ENCODE peak calls at places on chromosomes 16 and 17, in four cellular contexts. O is HAP-1, T is lower lobe of right lung, C is GM23248. M is an unnamed sample. For H3K4me1, the result is how much of the 10 kb centered on the place peaks cover.

GRCh38 chr17:42005128-42005527 is 12.1 kb downstream of the DNAJC7 start:
- DNase-seq in O (no peak), C (peak), T (no peak), M (no peak)

GRCh38 chr17:6558932-6559752 is 2.8 kb upstream of the PITPNM3 start:
- DNase-seq in O (no peak), C (no peak), T (peak), M (no peak)

GRCh38 chr16:77057161-77057736 is 133.7 kb upstream of the MON1B start:
- DNase-seq in T (no peak), O (no peak), C (no peak), M (peak)

GRCh38 chr17:37743612-37743874 is 1.3 kb downstream of the HNF1B start:
- DNase-seq in C (no peak), O (no peak), T (peak), M (no peak)

GRCh38 chr17:42459983-42460300 is 1.3 kb downstream of the ATP6V0A1 start:
- DNase-seq in O (peak), T (no peak), C (peak), M (peak)

GRCh38 chr16:60945225-60945624 is 1091.0 kb downstream of the CDH8 start:
- DNase-seq in C (no peak), O (peak), T (no peak), M (peak)

GRCh38 chr16:21611178-21611545 is 11.8 kb downstream of the METTL9 start:
- DNase-seq in C (peak), T (no peak), O (no peak), M (no peak)

GRCh38 chr16:53950677-53951076 is 246.7 kb downstream of the FTO start:
- DNase-seq in T (no peak), C (no peak), O (no peak), M (no peak)

GRCh38 chr17:58354541-58355216 is 2.7 kb upstream of the SUPT4H1 start:
- DNase-seq in O (no peak), T (no peak), C (no peak), M (no peak)

GRCh38 chr17:17549732-17550366 is 41.7 kb downstream of the PEMT start:
- DNase-seq in O (no peak), C (no peak), T (no peak), M (no peak)

GRCh38 chr17:37051839-37052238 is 103.1 kb downstream of the AATF start:
- DNase-seq in T (no peak), C (no peak), O (no peak), M (no peak)

GRCh38 chr17:19590912-19591551 is 57.4 kb downstream of the SLC47A1 start:
- DNase-seq in T (no peak), C (no peak), O (peak), M (no peak)

GRCh38 chr16:52861614-52862022 is 191.1 kb downstream of the CHD9NB start:
- DNase-seq in T (no peak), C (peak), O (peak), M (peak)

GRCh38 chr17:75238684-75239191 is 22.7 kb downstream of the GGA3 start:
- DNase-seq in T (no peak), C (peak), O (peak), M (peak)

GRCh38 chr16:47492428-47493357 is 31.6 kb downstream of the PHKB start:
- DNase-seq in C (peak), T (peak), O (peak), M (no peak)

GRCh38 chr16:71467810-71468209 is 5.8 kb upstream of the ZNF23 start:
- DNase-seq in O (no peak), T (no peak), C (peak), M (peak)

GRCh38 chr16:77169650-77170236 is 21.2 kb upstream of the MON1B start:
- DNase-seq in T (no peak), C (peak), O (peak), M (peak)

GRCh38 chr16:57540387-57540786 is 2.1 kb upstream of the ADGRG5 start:
- DNase-seq in O (no peak), C (no peak), T (peak), M (no peak)

GRCh38 chr16:2250652-2251280 is 621 bp downstream of the ECI1 start:
- DNase-seq in T (no peak), O (peak), C (peak), M (peak)

GRCh38 chr16:2484898-2485508 is 10.1 kb downstream of the TBC1D24 start:
- DNase-seq in O (no peak), T (no peak), C (no peak), M (no peak)

GRCh38 chr16:79897444-79898146 is 297.1 kb upstream of the MAF start:
- DNase-seq in O (no peak), T (no peak), C (no peak), M (no peak)

GRCh38 chr17:44970136-44970737 is 2.1 kb upstream of the C1QL1 start:
- DNase-seq in T (no peak), C (peak), O (no peak), M (peak)

GRCh38 chr17:7018331-7018964 is 4.4 kb upstream of the BCL6B start:
- DNase-seq in O (no peak), C (peak), T (no peak), M (no peak)

GRCh38 chr17:17474341-17474740 is 2.5 kb upstream of the MED9 start:
- DNase-seq in O (no peak), T (no peak), C (no peak), M (no peak)

GRCh38 chr17:79834575-79835469 is 4.4 kb downstream of the CBX4 start:
- DNase-seq in T (peak), C (no peak), O (no peak), M (no peak)

GRCh38 chr16:20799599-20799998 is 6.7 kb downstream of the ERI2 start:
- DNase-seq in O (peak), C (peak), T (no peak), M (no peak)

GRCh38 chr16:49700928-49701685 is 154.8 kb downstream of the ZNF423 start:
- DNase-seq in C (no peak), O (peak), T (no peak), M (peak)

GRCh38 chr17:48594412-48595106 is 980 bp upstream of the HOXB5 start:
- DNase-seq in C (no peak), O (no peak), T (no peak), M (no peak)

GRCh38 chr16:84341533-84342295 is 26.6 kb upstream of the ATP2C2 start:
- DNase-seq in C (no peak), O (no peak), T (no peak), M (no peak)

GRCh38 chr16:65769776-65770438 is 596.6 kb upstream of the CDH5 start:
- DNase-seq in T (no peak), C (no peak), O (no peak), M (peak)

GRCh38 chr16:87839542-87840461 is 29.5 kb downstream of the SLC7A5 start:
- DNase-seq in O (no peak), T (no peak), C (no peak), M (no peak)

GRCh38 chr16:86217001-86217890 is 293.1 kb upstream of the FOXF1 start:
- DNase-seq in C (no peak), O (no peak), T (no peak), M (no peak)

GRCh38 chr16:86215233-86215978 is 294.9 kb upstream of the FOXF1 start:
- DNase-seq in T (no peak), O (no peak), C (no peak), M (no peak)

GRCh38 chr16:86216591-86216990 is 293.7 kb upstream of the FOXF1 start:
- DNase-seq in O (no peak), C (no peak), T (no peak), M (no peak)

GRCh38 chr16:86214326-86215232 is 295.7 kb upstream of the FOXF1 start:
- DNase-seq in O (no peak), C (no peak), T (no peak), M (no peak)

DNA sequence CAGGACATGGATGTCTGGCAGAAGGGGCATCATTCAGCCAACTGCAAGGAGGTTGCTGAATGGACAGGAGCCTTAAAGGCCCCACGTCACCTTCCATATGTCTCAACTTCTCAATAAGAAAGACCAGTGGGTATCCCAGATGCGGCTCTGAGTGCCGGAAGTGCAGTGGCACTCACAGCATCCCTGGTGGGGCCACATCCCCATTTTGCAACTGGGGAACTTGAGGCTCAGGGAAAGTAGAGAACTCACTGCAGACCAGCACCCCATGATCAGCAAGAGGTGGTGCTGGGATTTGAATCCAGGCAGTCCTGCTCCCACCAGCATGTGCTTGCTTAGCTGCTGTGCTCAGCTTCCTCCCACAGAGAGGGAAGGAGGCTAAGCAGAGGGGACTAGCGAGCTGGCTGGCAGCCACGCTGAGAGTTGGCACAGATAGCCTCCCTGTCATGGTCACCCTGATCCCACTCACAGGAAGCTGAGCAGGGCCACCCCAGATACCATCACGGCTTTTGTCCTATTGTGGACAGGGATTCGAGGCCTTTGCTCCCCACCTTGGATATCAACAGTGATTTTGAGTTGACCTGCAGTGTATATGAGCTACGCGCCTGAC is 294.2 kb upstream of the FOXF1 start:
- DNase-seq in T (no peak), C (no peak), O (no peak), M (no peak)
- H3K4me1 ChIP-seq in T (under half), C (under half), O (under half), M (under half)

DNA sequence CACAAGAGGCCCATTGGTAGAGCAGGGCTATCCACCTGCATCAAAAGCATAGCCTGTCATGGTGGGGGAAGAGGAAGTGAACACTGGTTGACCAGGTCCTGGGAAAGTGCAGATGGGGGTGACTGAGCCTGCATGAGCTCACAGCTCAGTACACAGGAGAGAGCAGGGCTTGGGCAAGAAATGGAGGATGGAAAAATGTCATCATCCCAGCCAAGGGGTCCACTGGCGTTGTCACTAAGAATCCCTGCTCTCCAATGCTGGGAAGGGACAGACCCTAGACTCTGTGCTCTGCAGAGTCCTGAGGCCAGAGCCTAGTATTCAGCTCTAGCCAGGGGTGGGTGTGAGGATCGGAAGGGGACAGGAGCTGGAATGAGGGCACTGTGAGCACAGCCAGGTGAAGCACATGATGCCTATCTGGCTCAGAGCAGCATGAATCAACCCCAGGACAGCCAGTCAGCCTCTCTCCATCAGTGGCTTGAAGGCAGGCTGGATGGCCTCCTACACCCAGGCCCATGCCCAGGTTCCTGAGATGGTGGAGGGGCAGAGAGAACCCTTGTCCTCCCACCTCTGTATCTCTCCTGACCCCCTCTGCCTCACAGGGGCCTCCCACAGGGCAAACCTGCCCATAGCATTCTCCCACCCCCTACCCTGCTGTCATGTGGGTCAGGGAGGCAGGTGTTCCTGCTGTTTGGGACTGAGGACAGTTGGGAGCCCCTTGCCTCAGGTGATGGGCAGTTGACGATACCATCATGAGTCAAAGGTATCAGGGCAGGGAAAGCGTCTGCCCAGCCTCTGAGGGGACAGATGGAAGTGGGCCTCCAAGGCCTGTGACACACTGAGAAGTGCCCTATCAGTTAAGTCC is 13.8 kb upstream of the CTCF start:
- DNase-seq in C (peak), O (no peak), T (peak), M (no peak)
- H3K4me1 ChIP-seq in C (under half), O (under half), T (half or more), M (under half)

GRCh38 chr16:30065112-30065942 is at the start of gene ALDOA:
- DNase-seq in T (peak), C (peak), O (peak), M (peak)

GRCh38 chr16:30068333-30068732 is 2.8 kb downstream of the ALDOA start:
- DNase-seq in C (no peak), O (no peak), T (no peak), M (no peak)

GRCh38 chr16:30065943-30066881 is 652 bp downstream of the ALDOA start:
- DNase-seq in O (no peak), T (peak), C (peak), M (peak)

GRCh38 chr16:30067584-30067916 is 2.0 kb downstream of the ALDOA start:
- DNase-seq in T (no peak), C (no peak), O (no peak), M (no peak)

DNA sequence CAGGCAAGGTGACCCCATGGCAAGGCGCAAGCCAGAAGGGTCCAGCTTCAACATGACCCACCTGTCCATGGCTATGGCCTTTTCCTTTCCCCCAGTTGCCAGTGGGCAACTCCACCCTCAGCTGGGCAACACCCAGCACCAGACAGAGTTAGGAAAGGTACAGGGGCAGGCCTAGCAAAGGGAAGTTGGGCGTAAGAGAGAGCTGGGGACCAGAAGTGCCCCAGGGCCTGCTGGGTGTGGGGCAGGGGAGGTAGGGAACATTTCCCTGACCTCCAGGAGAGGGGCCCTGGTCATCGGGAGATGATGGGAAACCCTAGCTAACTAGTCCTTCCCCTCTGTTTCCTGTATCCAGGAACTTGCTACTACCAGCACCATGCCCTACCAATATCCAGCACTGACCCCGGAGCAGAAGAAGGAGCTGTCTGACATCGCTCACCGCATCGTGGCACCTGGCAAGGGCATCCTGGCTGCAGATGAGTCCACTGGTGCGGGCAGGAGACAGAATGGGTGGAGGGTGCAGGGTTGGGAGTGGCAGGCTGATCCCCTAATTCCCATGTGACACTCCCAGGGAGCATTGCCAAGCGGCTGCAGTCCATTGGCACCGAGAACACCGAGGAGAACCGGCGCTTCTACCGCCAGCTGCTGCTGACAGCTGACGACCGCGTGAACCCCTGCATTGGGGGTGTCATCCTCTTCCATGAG is 1.5 kb downstream of the ALDOA start:
- DNase-seq in C (peak), O (no peak), T (peak), M (no peak)
- H3K4me1 ChIP-seq in C (under half), O (under half), T (under half), M (under half)

GRCh38 chr16:31110106-31111034 is 2.2 kb downstream of the BCKDK start:
- DNase-seq in C (no peak), T (no peak), O (no peak), M (no peak)

GRCh38 chr16:31111881-31112466 is 3.8 kb downstream of the BCKDK start:
- DNase-seq in C (no peak), T (no peak), O (no peak), M (no peak)

GRCh38 chr16:31114468-31114867 is 3.0 kb upstream of the KAT8 start:
- DNase-seq in O (no peak), T (no peak), C (no peak), M (no peak)

GRCh38 chr16:31113420-31114124 is 3.9 kb upstream of the KAT8 start:
- DNase-seq in O (no peak), T (no peak), C (no peak), M (no peak)

GRCh38 chr16:31112711-31113419 is 4.6 kb upstream of the KAT8 start:
- DNase-seq in O (no peak), T (no peak), C (no peak), M (no peak)
- H3K4me1 ChIP-seq in O (under half), T (under half), C (under half), M (under half)

GRCh38 chr16:56263711-56264608 is 72.7 kb downstream of the GNAO1 start:
- DNase-seq in T (no peak), C (no peak), O (no peak), M (peak)

GRCh38 chr16:56264609-56264972 is 73.3 kb downstream of the GNAO1 start:
- DNase-seq in O (no peak), C (no peak), T (no peak), M (no peak)

GRCh38 chr16:56266981-56267607 is 75.8 kb downstream of the GNAO1 start:
- DNase-seq in T (no peak), C (no peak), O (no peak), M (no peak)

GRCh38 chr16:56265184-56265583 is 73.9 kb downstream of the GNAO1 start:
- DNase-seq in C (no peak), O (no peak), T (no peak), M (no peak)

GRCh38 chr16:56265746-56266145 is 74.5 kb downstream of the GNAO1 start:
- DNase-seq in O (no peak), T (no peak), C (no peak), M (no peak)
- H3K4me1 ChIP-seq in O (under half), T (under half), C (under half), M (under half)

DNA sequence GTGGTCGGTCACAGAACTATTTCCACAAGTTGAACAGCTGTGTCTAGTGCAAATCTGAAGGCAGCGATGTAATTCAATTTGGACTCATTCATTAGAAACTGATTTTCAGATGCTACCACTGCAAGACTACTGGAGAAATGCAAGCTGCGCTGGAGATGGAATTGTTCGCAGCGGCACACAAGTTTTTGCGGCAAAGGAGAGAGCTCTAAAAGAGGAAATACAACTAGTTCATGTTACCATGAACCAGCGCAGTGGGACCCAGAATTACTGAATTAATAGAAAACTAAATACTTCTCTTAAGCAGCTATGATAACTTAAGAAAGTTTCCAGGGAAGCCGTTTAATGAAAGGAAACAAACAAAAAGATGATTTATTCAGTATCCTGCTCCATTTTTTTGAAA is 1.9 kb downstream of the CREBBP start:
- DNase-seq in O (no peak), T (no peak), C (peak), M (no peak)
- H3K4me1 ChIP-seq in O (under half), T (half or more), C (under half), M (under half)

DNA sequence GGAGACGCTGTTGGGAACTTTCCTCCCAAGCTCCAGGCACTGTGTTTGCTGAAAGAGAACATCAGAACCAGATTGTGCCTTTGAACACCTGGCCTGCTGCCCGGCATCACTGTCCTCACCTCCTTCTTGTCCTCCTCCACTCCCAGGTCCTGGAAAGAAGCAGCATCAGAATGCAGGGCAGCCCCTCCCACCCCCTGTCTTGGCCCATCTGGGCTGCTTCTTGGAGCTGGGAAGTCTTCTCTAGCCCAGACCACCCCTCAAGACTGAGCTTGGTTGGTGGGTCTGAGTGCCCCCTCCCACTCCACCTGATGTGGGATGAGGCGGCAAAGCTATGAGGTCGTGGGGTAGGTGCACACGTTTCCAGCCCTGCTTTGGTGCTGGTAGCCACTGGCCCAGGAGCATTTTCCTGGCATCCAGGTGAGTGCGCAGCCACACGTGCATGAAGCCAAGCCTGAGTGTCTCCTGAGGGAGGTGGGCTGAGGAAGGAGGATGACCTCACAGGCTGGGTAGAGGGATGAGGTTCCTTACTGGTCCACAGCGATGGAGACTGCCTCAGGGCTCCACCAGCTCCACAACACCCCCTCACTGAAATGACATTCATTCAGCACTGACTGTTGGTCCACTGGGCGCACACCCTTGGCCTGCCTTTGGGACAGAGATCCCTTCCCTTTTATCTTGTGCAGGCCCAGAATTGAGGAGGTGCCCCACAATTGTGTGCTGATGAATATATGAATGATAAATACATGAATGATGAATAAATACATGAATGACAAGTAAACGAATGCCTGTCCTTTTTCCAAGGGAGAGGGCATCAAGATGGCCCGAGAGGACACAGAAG is 6.0 kb downstream of the CCR7 start:
- DNase-seq in O (no peak), C (peak), T (no peak), M (no peak)
- H3K4me1 ChIP-seq in O (under half), C (under half), T (half or more), M (under half)

GRCh38 chr16:27234603-27235002 is 31.3 kb downstream of the KDM8 start:
- DNase-seq in T (no peak), C (no peak), O (no peak), M (no peak)
- H3K4me1 ChIP-seq in T (half or more), C (under half), O (under half), M (under half)

M was measured in mesendoderm.